ENCODE peak calls at places on chromosomes 7 and 10, in five cellular contexts. W is astrocyte, K is testis, L is fibroblast of mammary gland, N is IMR-90. I is an unnamed sample.

GRCh38 chr10:122421054-122421625 is 33.3 kb upstream of the ARMS2 start:
- DNase-seq in W (no peak), K (no peak), N (no peak), L (no peak), I (no peak)

GRCh38 chr7:91694221-91694856 is 186.2 kb downstream of the MTERF1 start:
- DNase-seq in L (peak), K (no peak), W (peak), N (no peak), I (no peak)

GRCh38 chr10:60963441-60964256 is 19.7 kb upstream of the RHOBTB1 start:
- DNase-seq in K (no peak), W (peak), L (peak), N (peak), I (peak)

GRCh38 chr10:61986357-61986756 is 84.9 kb downstream of the ARID5B start:
- DNase-seq in W (no peak), K (no peak), N (no peak), L (no peak), I (no peak)

GRCh38 chr7:131279044-131279443 is 48.6 kb upstream of the MKLN1 start:
- DNase-seq in L (no peak), W (no peak), N (no peak), K (no peak), I (no peak)

GRCh38 chr7:152571031-152571430 is 104.9 kb downstream of the XRCC2 start:
- DNase-seq in K (no peak), L (peak), W (no peak), N (no peak), I (no peak)

GRCh38 chr7:51649-52048 is 140.7 kb upstream of the FAM20C start:
- DNase-seq in N (no peak), L (no peak), W (no peak), K (no peak), I (no peak)

GRCh38 chr7:123635551-123636359 is 19.9 kb upstream of the LMOD2 start:
- DNase-seq in N (peak), K (no peak), L (peak), W (peak), I (peak)

GRCh38 chr10:94785211-94785610 is 22.7 kb downstream of the CYP2C19 start:
- DNase-seq in N (no peak), K (no peak), W (no peak), L (no peak), I (no peak)

GRCh38 chr10:44673245-44673999 is 237.7 kb upstream of the TMEM72 start:
- DNase-seq in W (no peak), N (no peak), K (no peak), L (no peak), I (no peak)

GRCh38 chr7:137626469-137627067 is 220.2 kb downstream of the DGKI start:
- DNase-seq in W (peak), K (peak), N (peak), L (peak), I (peak)

GRCh38 chr10:34131152-34131551 is 683.9 kb downstream of the PARD3 start:
- DNase-seq in W (no peak), L (no peak), K (no peak), N (no peak), I (no peak)

GRCh38 chr7:1059200-1060091 is 15.1 kb downstream of the GPR146 start:
- DNase-seq in L (peak), W (no peak), N (no peak), K (peak), I (no peak)

GRCh38 chr7:721619-722248 is 4.8 kb upstream of the DNAAF5 start:
- DNase-seq in N (no peak), K (no peak), L (no peak), W (no peak), I (no peak)

GRCh38 chr7:144384555-144385245 is 18.8 kb downstream of the NOBOX start:
- DNase-seq in N (no peak), K (no peak), L (peak), W (peak), I (peak)

GRCh38 chr7:50711271-50712175 is 71.2 kb downstream of the GRB10 start:
- DNase-seq in N (peak), K (no peak), W (no peak), L (peak), I (peak)

GRCh38 chr7:45028138-45028919 is 28.3 kb downstream of the CCM2 start:
- DNase-seq in K (no peak), N (no peak), L (no peak), W (no peak), I (no peak)
- H3K4me3 ChIP-seq in K (no peak), N (no peak), L (no peak), W (no peak), I (no peak)

GRCh38 chr7:113408999-113409398 is 290.6 kb upstream of the SMIM30 start:
- DNase-seq in W (no peak), N (no peak), L (no peak), K (no peak), I (no peak)

GRCh38 chr7:113402005-113402404 is 283.7 kb upstream of the SMIM30 start:
- DNase-seq in K (no peak), N (no peak), L (no peak), W (no peak), I (no peak)

GRCh38 chr7:113405296-113406056 is 287.1 kb upstream of the SMIM30 start:
- DNase-seq in K (no peak), N (no peak), W (no peak), L (no peak), I (no peak)

DNA sequence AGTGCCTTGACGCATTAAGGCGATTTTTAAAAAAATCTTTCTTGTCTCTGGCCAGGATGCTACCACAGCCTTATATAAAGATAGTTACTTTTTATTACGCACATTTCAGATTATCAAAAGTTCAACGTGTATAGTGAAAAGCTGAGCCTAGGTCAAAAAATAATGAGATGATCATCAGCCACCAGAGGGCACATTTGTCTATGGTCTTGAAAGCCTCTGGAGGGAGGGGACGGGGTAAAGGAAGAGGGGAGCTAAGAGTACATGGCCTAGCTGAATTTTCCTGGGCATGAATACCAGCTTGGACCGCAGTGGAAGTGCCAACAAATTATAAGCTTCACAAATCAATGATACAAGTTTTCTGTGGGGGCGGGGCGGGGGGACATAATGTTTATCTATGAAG is 285.9 kb upstream of the SMIM30 start:
- DNase-seq in K (peak), N (no peak), L (peak), W (no peak), I (no peak)
- TF ChIP-seq CTCF in K (no peak), N (no peak), L (peak), W (no peak), I (no peak)

GRCh38 chr7:88586877-88587276 is 172.6 kb upstream of the ZNF804B start:
- DNase-seq in W (no peak), N (no peak), K (no peak), L (no peak), I (no peak)
- H3K4me3 ChIP-seq in W (no peak), N (no peak), K (no peak), L (no peak), I (no peak)

DNA sequence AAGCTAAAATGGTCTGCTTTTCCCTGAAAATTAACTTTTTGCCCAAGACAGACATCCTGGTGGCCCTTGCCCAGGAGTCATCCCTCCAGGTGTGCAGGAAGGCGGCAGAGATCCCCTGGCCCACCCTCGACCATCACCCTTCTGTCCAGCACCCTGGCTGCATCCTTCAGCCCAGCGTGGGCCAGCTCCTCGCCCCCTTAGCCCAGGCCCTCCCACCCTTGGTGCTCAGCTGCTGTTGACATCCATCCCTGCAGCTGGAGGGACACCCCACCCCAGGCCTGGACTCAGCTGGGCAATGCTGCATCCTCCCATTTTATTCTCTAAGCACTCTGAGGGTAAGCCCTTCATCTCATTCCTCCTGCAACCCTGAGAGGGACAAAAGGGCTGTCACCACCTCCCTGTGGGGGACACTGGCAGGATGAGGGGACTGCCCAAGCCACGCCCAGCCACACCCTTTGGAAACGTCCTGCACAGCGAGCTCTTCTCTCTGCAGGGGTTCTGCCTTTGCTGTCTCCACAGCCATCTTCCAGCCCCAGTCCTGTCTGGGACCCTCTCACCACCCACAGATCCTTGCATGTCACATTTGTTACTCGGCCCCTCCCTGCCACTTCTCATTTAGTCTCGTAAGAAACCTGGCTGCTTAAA is 30.7 kb downstream of the EN2 start:
- DNase-seq in N (no peak), K (no peak), L (no peak), W (no peak), I (no peak)
- TF ChIP-seq CTCF in N (no peak), K (no peak), L (no peak), W (no peak), I (no peak)

GRCh38 chr7:74306737-74307469 is 17.7 kb downstream of the CLIP2 start:
- DNase-seq in N (peak), W (peak), L (peak), K (peak), I (peak)
- H3K4me3 ChIP-seq in N (no peak), W (peak), L (no peak), K (no peak), I (no peak)

GRCh38 chr10:124081547-124082140 is 11.8 kb downstream of the CHST15 start:
- DNase-seq in K (no peak), N (no peak), W (no peak), L (no peak), I (no peak)

GRCh38 chr10:124083740-124084397 is 9.5 kb downstream of the CHST15 start:
- DNase-seq in N (no peak), L (peak), K (no peak), W (no peak), I (no peak)

GRCh38 chr10:124082555-124082954 is 10.8 kb downstream of the CHST15 start:
- DNase-seq in L (no peak), K (no peak), N (no peak), W (no peak), I (no peak)

GRCh38 chr10:124084693-124085092 is 8.7 kb downstream of the CHST15 start:
- DNase-seq in L (no peak), K (no peak), W (no peak), N (no peak), I (no peak)

GRCh38 chr10:124083047-124083739 is 10.2 kb downstream of the CHST15 start:
- DNase-seq in K (no peak), N (no peak), L (no peak), W (no peak), I (no peak)
- TF ChIP-seq CTCF in K (no peak), N (no peak), L (no peak), W (no peak), I (no peak)

GRCh38 chr7:155972651-155973349 is 160.5 kb upstream of the SHH start:
- DNase-seq in N (no peak), K (peak), L (no peak), W (no peak), I (no peak)

GRCh38 chr7:155973451-155973997 is 161.3 kb upstream of the SHH start:
- DNase-seq in L (no peak), W (no peak), K (peak), N (no peak), I (no peak)

GRCh38 chr7:155969192-155969929 is 157.1 kb upstream of the SHH start:
- DNase-seq in W (no peak), L (no peak), N (no peak), K (no peak), I (no peak)

GRCh38 chr7:155972247-155972646 is 160.0 kb upstream of the SHH start:
- DNase-seq in N (no peak), W (no peak), L (no peak), K (no peak), I (no peak)

DNA sequence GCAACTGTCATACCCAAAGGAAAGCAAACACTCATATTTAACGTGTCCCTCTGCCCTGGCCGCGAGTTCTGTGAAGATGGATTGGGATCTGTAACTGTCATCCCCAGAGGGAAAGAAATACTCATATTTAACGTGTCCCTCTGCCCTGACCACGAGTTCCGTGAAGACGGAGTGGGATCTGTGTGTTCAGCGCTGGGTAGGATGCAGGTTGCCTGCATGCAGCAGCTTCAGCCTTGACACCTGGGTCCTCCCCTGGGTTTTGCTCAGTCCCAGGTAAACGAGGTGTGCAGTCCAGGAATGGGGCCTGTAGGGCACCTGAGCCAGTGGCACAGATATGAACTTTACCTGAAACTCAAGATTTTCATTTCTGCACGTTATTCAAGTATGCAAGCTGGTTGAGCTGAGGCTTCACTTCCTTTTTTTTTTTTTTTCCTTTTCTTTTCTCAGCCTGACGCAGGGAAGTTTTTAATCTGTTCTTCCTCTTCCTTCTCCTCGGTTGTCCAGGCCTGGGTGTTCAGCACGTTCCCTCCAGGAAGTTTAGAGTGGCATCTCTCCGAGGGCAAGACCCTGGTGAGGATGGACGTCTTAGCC is 159.0 kb upstream of the SHH start:
- DNase-seq in L (no peak), K (no peak), W (no peak), N (no peak), I (no peak)
- H3K4me3 ChIP-seq in L (no peak), K (no peak), W (no peak), N (no peak), I (no peak)

GRCh38 chr10:76697923-76698322 is 939.7 kb downstream of the KCNMA1 start:
- DNase-seq in W (no peak), K (no peak), L (no peak), N (no peak), I (no peak)
- TF ChIP-seq CTCF in W (no peak), K (no peak), L (no peak), N (no peak), I (peak)

DNA sequence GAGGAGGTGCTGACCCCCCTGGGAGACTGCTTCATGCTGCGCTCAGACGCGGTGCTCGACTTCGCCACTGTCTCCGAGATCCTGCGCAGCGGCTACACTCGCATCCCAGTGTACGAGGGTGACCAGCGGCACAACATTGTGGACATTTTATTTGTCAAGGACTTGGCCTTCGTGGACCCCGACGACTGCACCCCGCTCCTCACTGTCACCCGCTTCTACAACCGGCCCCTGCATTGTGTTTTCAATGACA is 1.4 kb downstream of the CNNM1 start:
- DNase-seq in N (no peak), W (no peak), L (no peak), K (no peak), I (no peak)
- H3K4me3 ChIP-seq in N (no peak), W (no peak), L (no peak), K (peak), I (no peak)

GRCh38 chr10:84704101-84704500 is 375.7 kb downstream of the CCSER2 start:
- DNase-seq in L (no peak), N (no peak), K (no peak), W (no peak), I (no peak)
- TF ChIP-seq CTCF in L (no peak), N (no peak), K (no peak), W (no peak), I (no peak)